ENCODE peak calls at places on chromosomes 1 and 21, in ten cellular contexts. C is IMR-90, O is osteoblast, J is heart left ventricle, S is AG04449, L is astrocyte of the spinal cord, Y is fibroblast of lung, Q is tibial nerve, R is AG04450, U is tibial artery. K is an unnamed sample.

GRCh38 chr1:2495546-2495945 is 19.5 kb downstream of the PLCH2 start:
- DNase-seq in C (no peak), O (no peak), J (no peak), S (no peak), L (no peak), Y (no peak), Q (no peak), R (no peak), U (no peak), K (no peak)

GRCh38 chr1:19294638-19295037 is 6.1 kb upstream of the AKR7A3 start:
- DNase-seq in C (no peak), O (no peak), J (no peak), S (no peak), L (no peak), Y (no peak), Q (no peak), R (no peak), U (no peak), K (no peak)

GRCh38 chr21:34836103-34836932 is 167.5 kb downstream of the CLIC6 start:
- DNase-seq in C (peak), O (peak), J (peak), S (peak), L (peak), Y (peak), Q (peak), R (peak), U (peak), K (no peak)

GRCh38 chr1:21626921-21627339 is 42.2 kb downstream of the RAP1GAP start:
- DNase-seq in C (no peak), O (peak), J (no peak), S (no peak), L (no peak), Y (no peak), Q (no peak), R (no peak), U (no peak), K (no peak)

GRCh38 chr1:175114996-175115395 is 47.4 kb downstream of the TNN start:
- DNase-seq in C (no peak), O (no peak), J (no peak), S (no peak), L (no peak), Y (no peak), Q (no peak), R (no peak), U (no peak), K (no peak)

GRCh38 chr1:156122519-156123355 is 8.2 kb downstream of the LMNA start:
- DNase-seq in C (peak), O (peak), J (peak), S (no peak), L (peak), Y (peak), Q (peak), R (no peak), U (peak), K (peak)

GRCh38 chr1:156922986-156923564 is 2.6 kb downstream of the LRRC71 start:
- DNase-seq in C (no peak), O (peak), J (no peak), S (no peak), L (no peak), Y (no peak), Q (no peak), R (no peak), U (no peak), K (no peak)

GRCh38 chr1:110504221-110504620 is 14.8 kb downstream of the KCNA10 start:
- DNase-seq in C (no peak), O (no peak), J (no peak), S (no peak), L (no peak), Y (no peak), Q (no peak), R (no peak), U (no peak), K (no peak)

GRCh38 chr1:175864625-175865024 is 121.2 kb upstream of the TNR start:
- DNase-seq in C (no peak), O (no peak), J (no peak), S (no peak), L (no peak), Y (no peak), Q (no peak), R (no peak), U (no peak), K (no peak)

GRCh38 chr1:235873571-235873970 is 6.9 kb upstream of the LYST start:
- DNase-seq in C (no peak), O (no peak), J (no peak), S (no peak), L (no peak), Y (no peak), Q (no peak), R (no peak), U (no peak), K (no peak)

DNA sequence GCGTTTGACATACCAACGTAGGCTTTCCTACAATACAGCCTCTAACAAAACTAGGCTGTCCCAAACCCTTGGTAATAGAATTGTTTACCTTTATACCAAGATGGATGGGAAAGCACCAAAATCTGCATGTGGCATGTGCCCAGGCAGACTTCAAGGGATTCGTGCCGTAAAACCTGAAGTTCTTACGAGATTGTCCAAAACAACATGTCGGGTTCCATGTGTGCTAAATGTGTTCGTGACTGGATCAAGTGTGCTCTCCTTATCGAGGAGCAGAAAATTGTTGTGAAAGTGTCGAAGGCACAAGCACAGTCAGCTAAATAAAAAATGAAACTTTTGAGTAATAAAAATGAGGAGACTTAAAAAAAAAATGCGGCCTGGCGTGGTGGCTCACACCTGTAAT is 5.1 kb downstream of the RPS27 start:
- DNase-seq in C (no peak), O (no peak), J (no peak), S (no peak), L (no peak), Y (no peak), Q (no peak), R (no peak), U (no peak), K (no peak)
- TF ChIP-seq CTCF in C (no peak), O (no peak), J (no peak), S (no peak), L (no peak), Y (no peak), Q (no peak), R (no peak), U (no peak), K (no peak)

DNA sequence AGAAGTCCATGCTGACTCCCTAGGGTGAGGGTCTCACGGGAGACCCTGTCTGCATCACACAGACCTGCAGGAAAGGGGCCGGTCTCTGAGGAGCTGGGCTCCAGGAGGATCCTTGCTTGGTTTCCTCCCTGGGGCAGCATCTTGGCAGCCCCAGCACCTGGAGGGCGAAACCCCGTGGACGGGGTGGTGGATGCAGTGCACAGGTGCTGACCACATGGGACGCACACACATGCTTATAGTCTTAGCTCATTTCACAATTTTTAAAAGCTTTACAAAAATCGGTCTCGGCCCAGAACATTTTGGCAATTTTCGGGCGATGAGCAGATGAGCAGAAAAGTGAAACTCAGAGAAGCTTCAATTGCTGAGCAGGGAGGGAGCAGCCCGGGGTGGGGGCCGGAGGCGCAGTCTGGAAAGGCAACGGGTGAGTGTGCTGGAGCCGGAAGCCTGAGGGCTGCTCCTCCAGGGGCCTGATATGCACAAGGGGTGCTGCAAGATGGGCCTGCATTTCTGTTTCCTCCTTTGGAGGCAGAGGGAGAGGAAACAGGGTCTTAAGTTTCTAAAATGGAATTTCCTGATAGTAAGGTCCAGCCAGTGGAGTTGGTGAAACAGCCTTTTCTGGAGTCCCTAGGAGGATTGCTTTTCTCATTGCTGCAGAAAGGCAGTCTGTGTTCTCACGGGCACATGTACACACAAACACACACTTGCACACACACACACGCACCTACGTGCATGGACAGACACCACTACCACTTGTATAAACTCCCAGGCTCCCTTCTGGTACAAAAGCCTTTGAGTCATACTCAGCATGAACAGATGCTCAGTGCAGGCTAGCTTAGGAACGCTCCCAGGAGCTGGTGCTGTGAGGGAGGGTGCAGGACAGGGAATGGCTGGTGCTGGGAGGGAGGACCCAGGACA is 60.7 kb downstream of the SCCPDH start:
- DNase-seq in C (peak), O (peak), J (no peak), S (no peak), L (peak), Y (peak), Q (peak), R (peak), U (no peak), K (no peak)
- H3K4me3 ChIP-seq in C (no peak), O (peak), J (peak), S (peak), L (no peak), Y (peak), Q (peak), R (no peak), U (no peak), K (peak)

GRCh38 chr1:84504580-84505021 is 1.6 kb upstream of the SPATA1 start:
- DNase-seq in C (peak), O (peak), J (no peak), S (peak), L (peak), Y (peak), Q (no peak), R (peak), U (no peak), K (no peak)
- TF ChIP-seq CTCF in C (peak), O (no peak), J (no peak), S (peak), L (peak), Y (peak), Q (no peak), R (peak), U (no peak), K (no peak)

GRCh38 chr1:65149753-65150463 is 1.9 kb downstream of the AK4 start:
- DNase-seq in C (no peak), O (no peak), J (no peak), S (no peak), L (no peak), Y (no peak), Q (no peak), R (no peak), U (no peak), K (no peak)

GRCh38 chr1:65148548-65149390 is 766 bp downstream of the AK4 start:
- DNase-seq in C (peak), O (peak), J (peak), S (no peak), L (peak), Y (peak), Q (peak), R (no peak), U (peak), K (peak)

GRCh38 chr1:65146908-65147423 is 1.0 kb upstream of the AK4 start:
- DNase-seq in C (no peak), O (peak), J (no peak), S (no peak), L (peak), Y (no peak), Q (no peak), R (no peak), U (no peak), K (no peak)

GRCh38 chr1:65149391-65149729 is 1.4 kb downstream of the AK4 start:
- DNase-seq in C (no peak), O (no peak), J (no peak), S (no peak), L (no peak), Y (no peak), Q (no peak), R (no peak), U (no peak), K (no peak)

GRCh38 chr1:65147424-65148177 is 402 bp upstream of the AK4 start:
- DNase-seq in C (no peak), O (peak), J (peak), S (no peak), L (peak), Y (no peak), Q (peak), R (no peak), U (peak), K (peak)
- H3K4me3 ChIP-seq in C (peak), O (peak), J (peak), S (peak), L (peak), Y (peak), Q (peak), R (peak), U (peak), K (peak)

GRCh38 chr1:79133703-79134258 is 127.3 kb upstream of the ADGRL4 start:
- DNase-seq in C (no peak), O (peak), J (no peak), S (no peak), L (no peak), Y (no peak), Q (no peak), R (no peak), U (no peak), K (no peak)
- TF ChIP-seq CTCF in C (no peak), O (no peak), J (no peak), S (no peak), L (no peak), Y (no peak), Q (no peak), R (no peak), U (no peak), K (no peak)

GRCh38 chr1:89405275-89405929 is 41.5 kb downstream of the GBP6 start:
- DNase-seq in C (no peak), O (no peak), J (no peak), S (no peak), L (no peak), Y (no peak), Q (no peak), R (no peak), U (no peak), K (no peak)

GRCh38 chr1:89407355-89407754 is 43.5 kb downstream of the GBP6 start:
- DNase-seq in C (peak), O (no peak), J (no peak), S (no peak), L (no peak), Y (peak), Q (no peak), R (no peak), U (no peak), K (no peak)
- H3K4me3 ChIP-seq in C (peak), O (peak), J (peak), S (no peak), L (no peak), Y (peak), Q (peak), R (peak), U (peak), K (peak)